ENCODE peak calls at places on chromosomes 16 and 17, in four cellular contexts. One of them, this sample, is unnamed.

GRCh38 chr16:54952195-54952594 is 21.5 kb downstream of the IRX5 start:
- DNase-seq in PC-9: no peak
- DNase-seq in left lung: no peak
- DNase-seq in hepatocyte: no peak
- DNase-seq in this sample: no peak

GRCh38 chr16:57993897-57994296 is 6.6 kb downstream of the ZNF319 start:
- DNase-seq in left lung: no peak
- DNase-seq in hepatocyte: no peak
- DNase-seq in PC-9: no peak
- DNase-seq in this sample: no peak

GRCh38 chr16:1177750-1178149 is 24.8 kb downstream of the CACNA1H start:
- DNase-seq in PC-9: no peak
- DNase-seq in left lung: no peak
- DNase-seq in hepatocyte: no peak
- DNase-seq in this sample: no peak

GRCh38 chr16:83615981-83616380 is 191.8 kb upstream of the HSBP1 start:
- DNase-seq in PC-9: no peak
- DNase-seq in hepatocyte: no peak
- DNase-seq in left lung: no peak
- DNase-seq in this sample: no peak

GRCh38 chr16:5633845-5634440 is 536.3 kb upstream of the EEF2KMT start:
- DNase-seq in PC-9: no peak
- DNase-seq in hepatocyte: peak; percentile 54
- DNase-seq in left lung: no peak
- DNase-seq in this sample: no peak

GRCh38 chr16:48311242-48311641 is 63.9 kb upstream of the ABCC11 start:
- DNase-seq in left lung: no peak
- DNase-seq in PC-9: no peak
- DNase-seq in hepatocyte: no peak
- DNase-seq in this sample: no peak

GRCh38 chr17:4480929-4481898 is 17.5 kb upstream of the SPNS2 start:
- DNase-seq in hepatocyte: peak; percentile 61
- DNase-seq in left lung: no peak
- DNase-seq in PC-9: no peak
- DNase-seq in this sample: no peak

GRCh38 chr16:85128079-85128837 is 16.0 kb upstream of the CIBAR2 start:
- DNase-seq in PC-9: no peak
- DNase-seq in hepatocyte: no peak
- DNase-seq in left lung: no peak
- DNase-seq in this sample: no peak

GRCh38 chr16:86818701-86819522 is 240.6 kb downstream of the FOXL1 start:
- DNase-seq in left lung: no peak
- DNase-seq in hepatocyte: peak; percentile 30
- DNase-seq in PC-9: no peak
- DNase-seq in this sample: no peak

GRCh38 chr16:9772526-9772925 is 409.7 kb downstream of the GRIN2A start:
- DNase-seq in left lung: no peak
- DNase-seq in PC-9: no peak
- DNase-seq in hepatocyte: no peak
- DNase-seq in this sample: no peak

GRCh38 chr16:49632798-49633189 is 223.1 kb downstream of the ZNF423 start:
- DNase-seq in PC-9: no peak
- DNase-seq in left lung: no peak
- DNase-seq in hepatocyte: no peak
- DNase-seq in this sample: no peak

GRCh38 chr16:58551496-58551895 is 36.2 kb downstream of the SETD6 start:
- DNase-seq in hepatocyte: no peak
- DNase-seq in left lung: no peak
- DNase-seq in PC-9: no peak
- DNase-seq in this sample: no peak

GRCh38 chr17:3893003-3893719 is at the start of gene CAMKK1:
- DNase-seq in PC-9: peak; percentile 95
- DNase-seq in left lung: peak; percentile 92
- DNase-seq in hepatocyte: peak; percentile 96
- DNase-seq in this sample: peak; percentile 91

GRCh38 chr17:78341559-78342437 is 18.1 kb downstream of the SOCS3 start:
- DNase-seq in PC-9: peak; percentile 83
- DNase-seq in left lung: peak; percentile 79
- DNase-seq in hepatocyte: peak; percentile 92
- DNase-seq in this sample: no peak

GRCh38 chr16:68575082-68575481 is 36.0 kb downstream of the ZFP90 start:
- DNase-seq in left lung: no peak
- DNase-seq in hepatocyte: no peak
- DNase-seq in PC-9: no peak
- DNase-seq in this sample: no peak
- H3K9me3 ChIP-seq in left lung: peaks cover 99% of the 10 kb centered on the region
- H3K9me3 ChIP-seq in hepatocyte: peaks cover 5% of the 10 kb centered on the region
- H3K9me3 ChIP-seq in PC-9: peaks cover 28% of the 10 kb centered on the region
- H3K9me3 ChIP-seq in this sample: peaks cover 29% of the 10 kb centered on the region

GRCh38 chr16:71448274-71448866 is 6.5 kb upstream of the TLE7 start:
- DNase-seq in left lung: no peak
- DNase-seq in hepatocyte: no peak
- DNase-seq in PC-9: no peak
- DNase-seq in this sample: no peak
- H3K9me3 ChIP-seq in left lung: peaks cover 97% of the 10 kb centered on the region
- H3K9me3 ChIP-seq in hepatocyte: peaks cover 35% of the 10 kb centered on the region
- H3K9me3 ChIP-seq in PC-9: peaks cover 54% of the 10 kb centered on the region
- H3K9me3 ChIP-seq in this sample: peaks cover 26% of the 10 kb centered on the region

GRCh38 chr16:23852794-23853562 is 17.2 kb downstream of the PRKCB start:
- DNase-seq in left lung: no peak
- DNase-seq in PC-9: no peak
- DNase-seq in hepatocyte: no peak
- DNase-seq in this sample: no peak

GRCh38 chr16:23857901-23858300 is 22.1 kb downstream of the PRKCB start:
- DNase-seq in hepatocyte: no peak
- DNase-seq in left lung: no peak
- DNase-seq in PC-9: no peak
- DNase-seq in this sample: no peak

GRCh38 chr16:23856345-23856744 is 20.6 kb downstream of the PRKCB start:
- DNase-seq in PC-9: no peak
- DNase-seq in left lung: no peak
- DNase-seq in hepatocyte: no peak
- DNase-seq in this sample: no peak

GRCh38 chr16:23857256-23857891 is 21.6 kb downstream of the PRKCB start:
- DNase-seq in left lung: no peak
- DNase-seq in hepatocyte: no peak
- DNase-seq in PC-9: no peak
- DNase-seq in this sample: no peak

DNA sequence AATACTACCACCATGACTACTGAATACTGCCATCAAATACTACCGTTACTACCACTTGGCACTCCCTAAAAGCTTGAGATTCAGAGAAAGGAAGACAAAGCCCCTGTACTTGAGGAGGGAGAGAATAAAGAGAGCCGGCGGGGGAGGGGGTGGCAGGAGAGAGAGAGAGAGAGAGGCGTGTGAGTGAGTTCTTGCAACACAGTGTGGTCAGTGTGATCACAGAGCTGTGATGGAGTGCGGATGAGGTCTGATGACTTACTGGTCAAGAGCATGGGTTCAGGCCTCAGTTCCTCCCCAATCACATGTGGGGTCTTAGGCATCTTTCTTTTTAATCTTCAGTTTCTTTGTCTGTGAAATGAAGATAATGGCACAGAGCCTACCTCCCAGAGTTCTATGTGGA is 19.2 kb downstream of the PRKCB start:
- DNase-seq in left lung: peak; percentile 55
- DNase-seq in hepatocyte: no peak
- DNase-seq in PC-9: no peak
- DNase-seq in this sample: no peak
- H3K9me3 ChIP-seq in left lung: no peaks in the 10 kb centered on the region
- H3K9me3 ChIP-seq in hepatocyte: no peaks in the 10 kb centered on the region
- H3K9me3 ChIP-seq in PC-9: no peaks in the 10 kb centered on the region
- H3K9me3 ChIP-seq in this sample: no peaks in the 10 kb centered on the region

DNA sequence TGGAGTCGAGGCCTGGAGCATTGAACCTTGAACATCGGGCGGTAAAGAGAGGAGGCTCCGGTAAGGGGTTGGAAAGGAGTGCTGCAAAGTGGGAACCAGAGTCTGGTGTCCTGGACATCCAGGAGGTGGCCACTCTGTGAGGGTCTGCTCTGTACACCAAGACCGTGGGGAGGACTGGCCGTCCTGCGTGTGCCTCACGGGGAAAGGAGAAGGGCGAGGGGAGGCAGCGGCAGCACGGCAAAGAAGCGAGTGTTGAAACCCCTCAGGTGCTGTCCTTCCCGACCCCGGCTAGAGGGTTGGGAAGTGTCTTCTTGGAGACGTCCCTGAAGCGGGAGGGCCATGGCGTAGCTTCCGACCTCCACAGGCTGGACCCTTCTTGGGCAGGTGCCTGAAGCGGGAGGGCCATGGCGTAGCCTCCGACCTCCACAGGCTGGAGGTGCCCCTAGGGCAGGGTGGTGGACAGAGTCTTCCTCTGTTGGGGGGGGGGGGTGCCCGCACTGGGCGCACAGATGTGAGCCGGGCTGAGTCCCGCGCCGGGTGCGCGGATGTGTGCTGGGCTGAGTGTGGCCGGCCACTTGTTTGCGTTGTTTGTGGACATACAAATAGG is 42.0 kb downstream of the FOXK2 start:
- DNase-seq in PC-9: no peak
- DNase-seq in hepatocyte: no peak
- DNase-seq in left lung: no peak
- DNase-seq in this sample: no peak
- H3K9me3 ChIP-seq in PC-9: no peaks in the 10 kb centered on the region
- H3K9me3 ChIP-seq in hepatocyte: no peaks in the 10 kb centered on the region
- H3K9me3 ChIP-seq in left lung: no peaks in the 10 kb centered on the region
- H3K9me3 ChIP-seq in this sample: no peaks in the 10 kb centered on the region